ENCODE peak calls at places on chromosomes 11 and 22, in four cellular contexts. C is GM23338, V is nephron progenitor cell, U is cardiac muscle cell. Q is an unnamed sample.
A peak's percentile ranks its signal among the peaks of the same experiment; 100 is the strongest.

GRCh38 chr22:38490915-38491314 is 15.2 kb downstream of the DDX17 start:
- DNase-seq in C (no peak), V (no peak), U (peak; percentile 70), Q (no peak)

GRCh38 chr11:68968306-68969255 is 12.2 kb downstream of the MRGPRD start:
- DNase-seq in C (peak; percentile 39), V (no peak), U (no peak), Q (no peak)

GRCh38 chr11:126607374-126607773 is 251.9 kb downstream of the ST3GAL4 start:
- DNase-seq in C (peak; percentile 89), V (peak; percentile 68), U (peak; percentile 58), Q (no peak)

GRCh38 chr22:45830531-45831245 is 146.3 kb downstream of the WNT7B start:
- DNase-seq in C (no peak), V (no peak), U (peak; percentile 11), Q (no peak)

GRCh38 chr11:91776660-91777059 is 448.0 kb upstream of the FAT3 start:
- DNase-seq in C (no peak), V (no peak), U (no peak), Q (no peak)

GRCh38 chr22:29219881-29220670 is 14.4 kb downstream of the EMID1 start:
- DNase-seq in C (peak; percentile 44), V (no peak), U (no peak), Q (no peak)

GRCh38 chr11:123653405-123653996 is 923 bp downstream of the SCN3B start:
- DNase-seq in C (no peak), V (no peak), U (no peak), Q (no peak)

GRCh38 chr11:114280696-114281095 is 15.5 kb upstream of the NNMT start:
- DNase-seq in C (peak; percentile 92), V (peak; percentile 75), U (peak; percentile 95), Q (no peak)

GRCh38 chr11:8340299-8340698 is 76.6 kb upstream of the LMO1 start:
- DNase-seq in C (no peak), V (no peak), U (no peak), Q (no peak)

GRCh38 chr11:898540-899190 is 11.9 kb downstream of the CHID1 start:
- DNase-seq in C (peak; percentile 49), V (peak; percentile 48), U (peak; percentile 36), Q (no peak)

GRCh38 chr11:34317038-34317360 is 40.8 kb downstream of the ABTB2 start:
- DNase-seq in C (no peak), V (no peak), U (no peak), Q (no peak)

GRCh38 chr11:31340903-31341572 is 28.5 kb downstream of the DCDC1 start:
- DNase-seq in C (peak; percentile 66), V (peak; percentile 8), U (peak; percentile 50), Q (no peak)

GRCh38 chr11:12402027-12402426 is 24.7 kb downstream of the PARVA start:
- DNase-seq in C (peak; percentile 27), V (no peak), U (no peak), Q (no peak)

GRCh38 chr11:47236482-47236881 is 12.1 kb downstream of the ACP2 start:
- DNase-seq in C (no peak), V (no peak), U (peak; percentile 25), Q (no peak)

GRCh38 chr11:122642472-122642922 is 13.0 kb upstream of the UBASH3B start:
- DNase-seq in C (no peak), V (no peak), U (peak; percentile 69), Q (no peak)

GRCh38 chr11:69448471-69449284 is 32.8 kb upstream of the LINC01488 start:
- DNase-seq in C (no peak), V (no peak), U (no peak), Q (no peak)

GRCh38 chr11:13687271-13687670 is 18.8 kb downstream of the FAR1 start:
- DNase-seq in C (peak; percentile 15), V (no peak), U (no peak), Q (no peak)

GRCh38 chr11:19905280-19905853 is 192.7 kb downstream of the NAV2 start:
- DNase-seq in C (peak; percentile 76), V (no peak), U (peak; percentile 75), Q (no peak)

GRCh38 chr22:43326342-43326825 is 16.8 kb downstream of the SCUBE1 start:
- DNase-seq in C (no peak), V (peak; percentile 62), U (no peak), Q (no peak)

GRCh38 chr11:125088576-125089455 is 22.6 kb downstream of the TMEM218 start:
- DNase-seq in C (no peak), V (no peak), U (no peak), Q (no peak)

GRCh38 chr11:126282742-126283591 is at the start of gene TIRAP:
- DNase-seq in C (peak; percentile 73), V (peak; percentile 73), U (peak; percentile 63), Q (peak; percentile 68)

GRCh38 chr11:36253238-36253637 is 36.0 kb downstream of the COMMD9 start:
- DNase-seq in C (peak; percentile 7), V (no peak), U (no peak), Q (no peak)

GRCh38 chr22:22450343-22450839 is 58.2 kb downstream of the ZNF280B start:
- DNase-seq in C (no peak), V (no peak), U (no peak), Q (peak; percentile 46)

GRCh38 chr11:16097543-16097942 is 258.8 kb downstream of the SOX6 start:
- DNase-seq in C (no peak), V (no peak), U (no peak), Q (no peak)

GRCh38 chr11:130449246-130449990 is 973 bp downstream of the ADAMTS15 start:
- DNase-seq in C (peak; percentile 64), V (peak; percentile 50), U (peak; percentile 28), Q (no peak)

GRCh38 chr11:103659743-103660142 is 376.7 kb upstream of the DDI1 start:
- DNase-seq in C (no peak), V (no peak), U (peak; percentile 13), Q (no peak)

GRCh38 chr11:46253258-46254134 is 24.0 kb upstream of the CREB3L1 start:
- DNase-seq in C (no peak), V (no peak), U (no peak), Q (no peak)

GRCh38 chr11:71580057-71581003 is 2.3 kb downstream of the KRTAP5-11 start:
- DNase-seq in C (peak; percentile 83), V (peak; percentile 52), U (peak; percentile 88), Q (no peak)

GRCh38 chr11:3220101-3220500 is 1.5 kb upstream of the MRGPRG start:
- DNase-seq in C (no peak), V (no peak), U (no peak), Q (no peak)

GRCh38 chr11:79768343-79768742 is 327.5 kb upstream of the TENM4 start:
- DNase-seq in C (no peak), V (no peak), U (no peak), Q (no peak)

GRCh38 chr22:45163074-45163416 is 680 bp upstream of the NUP50 start:
- DNase-seq in C (peak; percentile 51), V (peak; percentile 34), U (peak; percentile 60), Q (no peak)

GRCh38 chr11:78268516-78269410 is 80.0 kb downstream of the USP35 start:
- DNase-seq in C (no peak), V (no peak), U (peak; percentile 73), Q (no peak)

GRCh38 chr22:45968751-45969413 is 8.1 kb downstream of the WNT7B start:
- DNase-seq in C (no peak), V (no peak), U (peak; percentile 39), Q (no peak)

GRCh38 chr11:86341382-86341781 is 33.3 kb upstream of the CCDC81 start:
- DNase-seq in C (peak; percentile 29), V (no peak), U (peak; percentile 12), Q (no peak)

GRCh38 chr22:50705851-50706351 is 32.1 kb upstream of the ACR start:
- DNase-seq in C (no peak), V (no peak), U (no peak), Q (no peak)

GRCh38 chr22:23913661-23914353 is 19.6 kb downstream of the MIF start:
- DNase-seq in C (peak; percentile 100), V (peak; percentile 99), U (peak; percentile 100), Q (peak; percentile 97)

GRCh38 chr22:45322873-45323525 is 13.3 kb downstream of the FAM118A start:
- DNase-seq in C (no peak), V (no peak), U (no peak), Q (no peak)

GRCh38 chr11:65598258-65598699 is 2.7 kb upstream of the KCNK7 start:
- DNase-seq in C (no peak), V (no peak), U (no peak), Q (no peak)

GRCh38 chr11:64025205-64025604 is 10.5 kb upstream of the FLRT1 start:
- DNase-seq in C (peak; percentile 93), V (peak; percentile 41), U (no peak), Q (no peak)

GRCh38 chr22:35601013-35601580 is 16.0 kb downstream of the MB start:
- DNase-seq in C (no peak), V (no peak), U (no peak), Q (no peak)
- TF ChIP-seq CTCF in C (no peak), V (no peak), U (no peak), Q (no peak)

GRCh38 chr11:70483077-70483861 is 84.9 kb downstream of the CTTN start:
- DNase-seq in C (peak; percentile 43), V (no peak), U (peak; percentile 59), Q (no peak)
- TF ChIP-seq CTCF in C (peak; percentile 56), V (peak; percentile 19), U (peak; percentile 56), Q (no peak)

DNA sequence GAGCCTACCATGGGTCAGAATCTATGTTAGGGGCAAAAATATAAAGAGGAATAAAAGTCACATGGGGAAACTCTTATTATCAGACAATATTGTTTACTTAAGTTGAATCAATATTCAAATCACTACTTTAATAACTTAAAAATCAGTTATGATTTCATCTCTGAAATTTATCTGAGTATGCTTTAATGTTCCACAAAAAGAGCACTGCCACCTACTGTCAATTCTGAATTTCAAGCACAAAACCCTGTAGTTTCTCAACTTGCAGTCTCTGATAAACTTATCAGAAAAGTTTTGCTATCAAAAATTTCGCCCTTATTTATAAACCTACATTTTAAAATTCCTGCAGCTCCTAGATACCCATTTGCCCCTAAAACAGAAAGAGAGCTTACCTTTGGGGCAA is 47.3 kb downstream of the RDX start:
- DNase-seq in C (no peak), V (no peak), U (peak; percentile 22), Q (no peak)
- TF ChIP-seq CTCF in C (peak; percentile 26), V (no peak), U (peak; percentile 37), Q (no peak)

DNA sequence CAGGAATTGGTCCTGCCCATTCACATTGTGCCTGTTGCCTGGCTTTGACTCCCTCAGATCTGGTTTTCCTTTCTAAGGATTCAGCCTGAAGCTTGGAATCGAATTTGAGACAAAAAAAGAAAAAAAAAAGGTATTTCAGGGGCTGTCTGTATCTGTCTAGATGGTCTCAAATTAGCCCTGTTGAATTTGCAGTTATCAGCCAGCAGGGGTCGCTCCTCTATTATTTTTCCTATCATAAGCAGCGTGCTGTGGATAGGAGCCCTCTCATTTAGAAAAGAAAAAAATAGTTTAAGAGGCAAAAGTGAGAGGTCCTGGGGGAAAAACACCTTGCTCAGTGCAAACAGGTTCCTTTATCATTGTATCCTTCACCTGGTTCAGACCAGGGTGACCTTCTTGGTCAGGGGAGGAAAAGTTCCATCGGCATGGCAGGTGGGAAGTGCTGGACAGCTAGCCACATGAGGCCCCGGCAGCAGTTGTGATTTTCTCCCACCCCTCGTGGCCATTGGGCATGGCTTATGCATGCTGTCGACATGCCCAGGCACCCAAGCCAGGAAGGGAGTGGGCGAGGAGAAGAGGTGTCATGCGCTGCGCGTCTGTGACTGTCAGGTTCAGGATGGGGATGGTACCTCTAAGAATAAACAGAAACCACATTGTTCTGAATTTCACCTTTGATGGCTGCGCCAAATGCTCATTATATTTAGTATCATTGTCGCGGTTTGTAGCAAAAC is 13.1 kb downstream of the OR5AK2 start:
- DNase-seq in C (peak; percentile 39), V (no peak), U (peak; percentile 14), Q (no peak)
- TF ChIP-seq CTCF in C (peak; percentile 33), V (peak; percentile 24), U (peak; percentile 41), Q (no peak)